ENCODE peak calls at places on chromosomes 7 and 10, in ten cellular contexts. U is K562, E is IMR-90, N is body of pancreas, W is A549, K is upper lobe of left lung, O is prostate gland, M is HCT116, X is stomach, Q is Peyer's patch. F is an unnamed sample.

GRCh38 chr10:79387974-79388850 is 40.9 kb downstream of the PPIF start:
- DNase-seq in U (peak), E (no peak), N (peak), W (no peak), K (no peak), O (peak), M (no peak), X (no peak), Q (no peak), F (no peak)

GRCh38 chr7:79434098-79434497 is 19.4 kb downstream of the MAGI2 start:
- DNase-seq in U (no peak), E (peak), N (no peak), W (no peak), K (no peak), O (no peak), M (no peak), X (no peak), Q (no peak), F (no peak)

GRCh38 chr10:130495891-130496642 is 359.9 kb downstream of the GLRX3 start:
- DNase-seq in U (peak), E (peak), N (no peak), W (no peak), K (no peak), O (no peak), M (no peak), X (no peak), Q (no peak), F (no peak)

GRCh38 chr10:101693701-101694055 is 1.3 kb downstream of the FBXW4 start:
- DNase-seq in U (no peak), E (peak), N (peak), W (peak), K (no peak), O (peak), M (no peak), X (no peak), Q (peak), F (peak)

GRCh38 chr7:112400141-112400540 is 50.1 kb upstream of the IFRD1 start:
- DNase-seq in U (no peak), E (peak), N (no peak), W (no peak), K (no peak), O (no peak), M (no peak), X (no peak), Q (no peak), F (no peak)

GRCh38 chr7:73451780-73452398 is 18.3 kb downstream of the FZD9 start:
- DNase-seq in U (peak), E (peak), N (peak), W (peak), K (no peak), O (no peak), M (peak), X (no peak), Q (no peak), F (no peak)

GRCh38 chr7:129989466-129989865 is 36.7 kb upstream of the UBE2H start:
- DNase-seq in U (no peak), E (no peak), N (peak), W (no peak), K (no peak), O (no peak), M (peak), X (no peak), Q (no peak), F (no peak)

GRCh38 chr10:128577958-128578750 is 451.9 kb upstream of the MKI67 start:
- DNase-seq in U (no peak), E (no peak), N (no peak), W (no peak), K (no peak), O (no peak), M (no peak), X (no peak), Q (no peak), F (no peak)

GRCh38 chr7:149330914-149331567 is 69.0 kb downstream of the ZNF783 start:
- DNase-seq in U (no peak), E (no peak), N (no peak), W (peak), K (no peak), O (no peak), M (peak), X (no peak), Q (no peak), F (no peak)

GRCh38 chr10:34723746-34724145 is 91.3 kb downstream of the PARD3 start:
- DNase-seq in U (no peak), E (peak), N (peak), W (peak), K (no peak), O (peak), M (no peak), X (peak), Q (no peak), F (no peak)

GRCh38 chr7:25075459-25075858 is 49.6 kb downstream of the CYCS start:
- DNase-seq in U (no peak), E (peak), N (no peak), W (peak), K (no peak), O (no peak), M (no peak), X (no peak), Q (no peak), F (no peak)

GRCh38 chr7:157664034-157664433 is 327.2 kb downstream of the DNAJB6 start:
- DNase-seq in U (no peak), E (no peak), N (no peak), W (no peak), K (no peak), O (no peak), M (no peak), X (no peak), Q (no peak), F (no peak)

GRCh38 chr10:5293691-5294550 is 70.8 kb upstream of the UCN3 start:
- DNase-seq in U (peak), E (peak), N (peak), W (peak), K (peak), O (no peak), M (peak), X (peak), Q (peak), F (peak)

GRCh38 chr7:11170160-11170559 is 196.5 kb downstream of the PHF14 start:
- DNase-seq in U (no peak), E (no peak), N (no peak), W (no peak), K (no peak), O (no peak), M (no peak), X (no peak), Q (no peak), F (no peak)

GRCh38 chr7:95317966-95318365 is 6.4 kb downstream of the PON1 start:
- DNase-seq in U (no peak), E (no peak), N (no peak), W (no peak), K (no peak), O (no peak), M (no peak), X (no peak), Q (no peak), F (no peak)

GRCh38 chr7:85489498-85489897 is 302.6 kb upstream of the SEMA3D start:
- DNase-seq in U (no peak), E (peak), N (no peak), W (peak), K (no peak), O (no peak), M (peak), X (no peak), Q (no peak), F (no peak)

GRCh38 chr10:69375307-69376151 is 41.2 kb downstream of the TACR2 start:
- DNase-seq in U (peak), E (no peak), N (peak), W (no peak), K (no peak), O (peak), M (no peak), X (no peak), Q (no peak), F (no peak)

GRCh38 chr7:1928555-1929348 is 258.7 kb downstream of the ELFN1 start:
- DNase-seq in U (no peak), E (no peak), N (peak), W (no peak), K (peak), O (peak), M (no peak), X (peak), Q (no peak), F (no peak)

GRCh38 chr10:110730345-110731055 is 86.4 kb downstream of the RBM20 start:
- DNase-seq in U (no peak), E (no peak), N (no peak), W (no peak), K (no peak), O (no peak), M (no peak), X (no peak), Q (no peak), F (no peak)

GRCh38 chr10:104434601-104435000 is 81.0 kb downstream of the CFAP58 start:
- DNase-seq in U (no peak), E (peak), N (no peak), W (no peak), K (no peak), O (no peak), M (no peak), X (no peak), Q (no peak), F (no peak)

GRCh38 chr10:28135258-28135657 is 136.4 kb upstream of the ODAD2 start:
- DNase-seq in U (no peak), E (peak), N (no peak), W (no peak), K (no peak), O (no peak), M (no peak), X (no peak), Q (no peak), F (no peak)

GRCh38 chr7:140593583-140593982 is 47.0 kb downstream of the DENND2A start:
- DNase-seq in U (no peak), E (no peak), N (no peak), W (no peak), K (no peak), O (no peak), M (no peak), X (no peak), Q (no peak), F (no peak)

DNA sequence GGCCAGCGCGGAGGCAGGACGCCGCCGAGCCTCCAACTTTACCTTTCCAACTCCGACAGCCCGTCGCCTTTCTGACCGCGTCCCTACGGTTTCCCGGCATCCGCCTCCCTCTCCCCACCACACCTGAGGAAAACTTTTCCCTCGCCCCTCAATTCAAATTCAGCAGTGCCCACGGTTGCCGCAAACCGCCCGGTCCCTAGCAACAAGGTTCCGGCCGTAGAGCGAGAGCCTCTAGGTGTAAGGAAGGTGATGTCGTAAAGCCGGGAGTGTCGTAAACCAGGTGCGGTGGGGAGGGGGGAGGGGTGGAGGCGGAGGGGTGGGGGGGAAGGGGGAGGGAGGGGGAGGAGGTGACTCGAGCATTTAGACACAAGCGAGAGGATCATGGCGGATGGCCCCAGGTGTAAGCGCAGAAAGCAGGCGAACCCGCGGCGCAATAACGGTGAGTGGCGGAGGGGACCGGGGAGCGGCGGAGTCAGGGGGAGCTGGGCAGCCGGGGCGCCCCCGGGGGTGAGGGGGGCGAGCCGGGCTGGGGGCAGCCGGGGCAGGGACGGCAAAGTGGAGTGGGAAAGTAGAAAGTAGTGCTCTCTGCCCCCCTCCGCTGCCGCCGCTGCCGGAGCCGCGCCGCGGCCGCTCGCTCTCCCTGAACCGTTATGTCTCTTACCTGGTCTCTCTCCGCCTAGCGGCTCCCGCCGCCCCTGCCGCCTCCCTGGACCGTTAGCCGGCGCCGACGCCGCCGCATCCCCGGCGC is at the start of gene ZEB1:
- DNase-seq in U (peak), E (peak), N (peak), W (peak), K (peak), O (peak), M (peak), X (peak), Q (peak), F (peak)
- TF ChIP-seq POLR2A in U (peak), E (peak), N (peak), W (peak), K (no peak), O (no peak), M (no peak), X (no peak), Q (peak), F (peak)

DNA sequence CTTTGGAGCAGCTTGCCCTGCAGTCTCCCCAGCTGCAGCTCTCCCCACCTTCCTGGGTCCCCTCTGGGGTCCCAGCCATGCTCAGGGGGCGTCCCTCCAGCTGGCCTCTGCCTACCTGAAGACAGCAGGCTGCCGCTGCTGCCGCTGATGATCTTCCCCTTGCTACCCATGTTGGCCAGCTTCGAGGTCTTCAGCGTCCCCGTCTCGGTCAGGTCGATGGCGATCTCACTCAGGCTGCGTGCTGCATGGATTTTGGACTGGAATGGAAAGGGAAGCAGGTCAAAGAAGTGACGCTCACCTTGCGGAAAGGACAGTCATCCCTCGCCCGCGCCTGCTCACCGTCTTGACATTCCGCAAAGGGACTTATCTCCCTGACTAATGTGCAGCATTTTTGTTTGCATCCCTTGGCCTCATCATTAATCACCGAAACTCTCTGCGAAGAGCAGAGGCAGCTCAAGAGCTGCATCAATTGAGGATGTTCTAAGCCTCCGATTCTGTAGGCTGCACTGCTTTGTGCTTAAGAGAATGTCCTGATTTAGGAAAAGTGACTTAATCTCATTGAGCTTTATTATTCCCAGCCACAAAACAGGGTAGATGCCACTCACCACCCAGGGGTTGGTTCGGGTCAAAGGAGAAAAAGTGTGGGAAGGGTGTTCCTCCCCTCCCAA is 107.2 kb downstream of the PRPF18 start:
- DNase-seq in U (no peak), E (no peak), N (no peak), W (no peak), K (peak), O (no peak), M (no peak), X (no peak), Q (no peak), F (no peak)
- TF ChIP-seq POLR2A in U (no peak), E (no peak), N (no peak), W (no peak), K (no peak), O (no peak), M (no peak), X (no peak), Q (no peak), F (no peak)

DNA sequence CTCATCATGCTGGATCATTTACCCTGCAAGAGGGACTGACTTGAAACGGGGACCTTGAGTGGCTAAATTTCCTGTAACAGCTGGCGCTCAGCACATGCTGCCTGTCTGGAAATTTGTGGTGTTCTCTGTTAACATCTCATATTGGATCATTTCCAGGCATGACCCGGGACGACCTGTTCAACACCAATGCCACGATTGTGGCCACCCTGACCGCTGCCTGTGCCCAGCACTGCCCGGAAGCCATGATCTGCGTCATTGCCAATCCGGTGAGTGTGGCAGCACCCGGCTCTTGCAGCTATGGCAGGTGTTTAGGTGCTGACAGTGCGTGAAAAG is 9.9 kb downstream of the MDH2 start:
- DNase-seq in U (no peak), E (no peak), N (peak), W (no peak), K (no peak), O (no peak), M (no peak), X (peak), Q (no peak), F (no peak)
- TF ChIP-seq POLR2A in U (no peak), E (no peak), N (peak), W (no peak), K (no peak), O (no peak), M (no peak), X (no peak), Q (no peak), F (no peak)

GRCh38 chr10:42618424-42618823 is 19.9 kb downstream of the ZNF33B start:
- DNase-seq in U (no peak), E (no peak), N (no peak), W (no peak), K (no peak), O (no peak), M (no peak), X (no peak), Q (no peak), F (no peak)

GRCh38 chr10:42623929-42624328 is 14.4 kb downstream of the ZNF33B start:
- DNase-seq in U (no peak), E (no peak), N (no peak), W (no peak), K (no peak), O (no peak), M (no peak), X (no peak), Q (no peak), F (no peak)
- TF ChIP-seq POLR2A in U (no peak), E (no peak), N (no peak), W (no peak), K (no peak), O (no peak), M (no peak), X (no peak), Q (no peak), F (no peak)

DNA sequence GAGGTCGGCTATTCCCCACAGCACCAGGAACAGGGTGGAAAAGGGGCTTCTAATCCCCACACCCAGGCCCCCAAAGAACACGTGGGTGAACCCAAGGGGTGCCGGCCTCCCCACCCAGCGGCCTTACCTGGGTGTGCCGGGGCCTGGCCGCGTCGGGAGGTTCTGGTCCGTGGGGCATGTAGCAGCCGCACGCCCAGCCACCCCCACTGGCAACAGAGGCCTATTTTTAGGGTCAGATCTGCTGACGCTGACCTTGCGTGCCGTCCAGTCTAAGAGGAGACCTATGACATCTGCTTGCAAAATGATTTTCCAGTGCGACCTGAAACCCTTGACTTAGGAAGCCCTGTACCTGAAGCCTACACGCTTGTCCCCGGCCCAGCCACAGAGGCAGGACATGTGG is 38.0 kb upstream of the SAMD8 start:
- DNase-seq in U (no peak), E (no peak), N (no peak), W (no peak), K (peak), O (no peak), M (no peak), X (no peak), Q (no peak), F (no peak)
- TF ChIP-seq POLR2A in U (no peak), E (no peak), N (no peak), W (no peak), K (no peak), O (no peak), M (no peak), X (no peak), Q (no peak), F (no peak)

DNA sequence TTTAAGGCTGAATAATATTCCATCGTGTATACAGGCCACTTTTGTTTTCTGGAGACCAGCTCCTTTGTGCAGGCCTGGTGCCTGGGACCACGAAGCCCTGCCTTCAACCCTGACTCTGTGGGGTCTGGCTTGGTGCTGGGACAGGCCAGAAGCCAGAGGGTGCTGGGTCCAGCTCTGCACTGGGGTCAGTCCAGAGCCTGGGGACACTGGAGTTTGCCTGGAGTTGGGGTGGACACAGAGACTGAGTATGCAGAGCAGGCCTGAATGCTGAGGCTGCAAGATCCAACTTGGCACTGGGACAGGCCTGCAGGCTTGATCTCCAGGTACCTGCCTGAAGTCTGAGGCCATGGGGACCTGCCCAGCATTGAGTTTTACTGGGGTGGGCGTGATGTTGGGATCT is 558.8 kb upstream of the CNTNAP2 start:
- DNase-seq in U (no peak), E (no peak), N (no peak), W (no peak), K (peak), O (no peak), M (no peak), X (no peak), Q (no peak), F (no peak)
- TF ChIP-seq POLR2A in U (no peak), E (no peak), N (no peak), W (no peak), K (no peak), O (no peak), M (no peak), X (no peak), Q (no peak), F (no peak)

GRCh38 chr10:119650692-119651513 is at the start of gene BAG3:
- DNase-seq in U (peak), E (peak), N (peak), W (peak), K (peak), O (peak), M (peak), X (peak), Q (peak), F (peak)
- TF ChIP-seq POLR2A in U (peak), E (peak), N (peak), W (peak), K (peak), O (peak), M (peak), X (peak), Q (peak), F (peak)

GRCh38 chr7:44982535-44982923 is 3.7 kb upstream of the MYO1G start:
- DNase-seq in U (no peak), E (no peak), N (no peak), W (no peak), K (no peak), O (no peak), M (no peak), X (no peak), Q (no peak), F (no peak)
- TF ChIP-seq POLR2A in U (no peak), E (peak), N (no peak), W (no peak), K (no peak), O (no peak), M (no peak), X (no peak), Q (no peak), F (no peak)

DNA sequence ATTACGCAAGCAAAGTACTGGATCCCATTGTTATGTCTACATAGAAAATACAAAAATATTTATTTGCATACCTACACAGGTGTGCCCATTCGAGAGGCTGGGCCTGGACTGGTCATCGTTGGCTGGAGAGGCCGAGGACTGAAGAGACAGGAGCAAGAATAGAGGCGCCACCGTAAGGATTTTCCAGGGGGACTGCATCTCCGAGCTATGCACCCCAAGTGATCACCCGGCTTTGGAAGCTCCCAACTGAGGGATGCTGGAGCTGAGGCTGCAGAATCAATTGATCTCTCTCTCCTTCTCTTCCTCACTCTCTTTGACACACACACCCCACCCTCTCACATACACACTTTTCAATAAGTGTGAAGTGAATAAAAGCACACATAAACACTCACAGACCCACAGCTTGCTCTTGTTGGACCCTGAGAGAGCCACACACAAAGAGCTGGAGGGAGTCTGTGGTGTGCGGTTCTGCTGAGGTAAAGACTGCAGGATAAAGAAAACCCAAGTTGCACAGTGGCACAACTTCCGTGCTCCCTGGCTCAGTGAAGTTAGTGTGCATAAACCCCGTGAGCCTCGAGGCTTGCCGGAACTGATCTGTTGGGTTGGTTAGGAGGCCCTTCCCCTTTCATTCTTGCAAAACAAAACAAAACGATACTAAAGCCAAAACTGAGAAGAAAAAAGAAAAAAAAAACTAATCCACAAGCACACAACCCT is at the start of gene AOAH:
- DNase-seq in U (no peak), E (no peak), N (peak), W (no peak), K (no peak), O (no peak), M (no peak), X (peak), Q (peak), F (no peak)
- TF ChIP-seq POLR2A in U (no peak), E (no peak), N (no peak), W (no peak), K (no peak), O (no peak), M (no peak), X (no peak), Q (peak), F (no peak)